ENCODE peak calls at places on chromosomes 16 and 17, in seven cellular contexts. H, N, O, Z, Q, L and A are unnamed samples.

GRCh38 chr17:81295678-81296381 is 723 bp upstream of the SLC38A10 start:
- DNase-seq in Q (peak), O (peak), Z (no peak), N (peak), H (peak), L (no peak), A (no peak)

GRCh38 chr16:12846592-12846991 is 42.9 kb upstream of the CPPED1 start:
- DNase-seq in Z (no peak), O (no peak), N (no peak), Q (no peak), H (no peak), L (no peak), A (no peak)

GRCh38 chr16:4358831-4359561 is 7.9 kb upstream of the PAM16 start:
- DNase-seq in Z (peak), O (peak), Q (no peak), H (peak), L (peak), N (peak), A (peak)

GRCh38 chr17:61816538-61816937 is 46.8 kb downstream of the BRIP1 start:
- DNase-seq in H (no peak), Q (no peak), Z (no peak), N (no peak), O (no peak), L (no peak), A (no peak)

GRCh38 chr17:7444682-7445010 is 215 bp upstream of the CHRNB1 start:
- DNase-seq in L (no peak), Q (no peak), O (no peak), Z (no peak), N (no peak), H (no peak), A (no peak)

GRCh38 chr16:55418586-55418985 is 60.4 kb upstream of the MMP2 start:
- DNase-seq in L (no peak), O (no peak), Q (no peak), N (no peak), Z (no peak), H (no peak), A (no peak)

GRCh38 chr16:86431540-86431939 is 78.8 kb upstream of the FOXF1 start:
- DNase-seq in H (no peak), Z (no peak), Q (no peak), N (no peak), O (no peak), L (no peak), A (no peak)

GRCh38 chr17:45087496-45087975 is 26.4 kb downstream of the NMT1 start:
- DNase-seq in Q (no peak), L (no peak), H (no peak), N (peak), Z (no peak), O (no peak), A (no peak)

GRCh38 chr17:44007346-44008204 is 3.2 kb downstream of the NAGS start:
- DNase-seq in H (peak), Q (no peak), O (no peak), Z (no peak), N (peak), L (no peak), A (peak)

GRCh38 chr17:3034578-3034920 is 28.9 kb downstream of the OR1D5 start:
- DNase-seq in Q (no peak), H (no peak), Z (no peak), N (no peak), L (peak), O (no peak), A (no peak)

GRCh38 chr17:44972953-44973352 is 4.8 kb upstream of the C1QL1 start:
- DNase-seq in L (no peak), O (no peak), Q (no peak), N (no peak), H (no peak), Z (no peak), A (no peak)

GRCh38 chr16:22141746-22142145 is 20.6 kb upstream of the SDR42E2 start:
- DNase-seq in Q (no peak), O (no peak), N (no peak), L (no peak), Z (no peak), H (peak), A (no peak)

GRCh38 chr17:13128676-13129075 is 110.8 kb upstream of the ELAC2 start:
- DNase-seq in Q (no peak), L (no peak), O (no peak), N (no peak), Z (no peak), H (no peak), A (no peak)

GRCh38 chr17:52158450-52159042 is at the start of gene CA10:
- DNase-seq in N (no peak), H (peak), Q (peak), O (no peak), L (no peak), Z (no peak), A (no peak)

GRCh38 chr17:31313982-31314787 is at the start of gene EVI2B:
- DNase-seq in O (no peak), Z (no peak), N (no peak), L (no peak), Q (no peak), H (no peak), A (no peak)

GRCh38 chr17:79519601-79520000 is 91.2 kb downstream of the RBFOX3 start:
- DNase-seq in Q (no peak), N (no peak), O (no peak), H (no peak), L (no peak), Z (no peak), A (no peak)

GRCh38 chr17:3890082-3890892 is 2.6 kb downstream of the CAMKK1 start:
- DNase-seq in H (peak), Q (no peak), N (peak), Z (peak), O (peak), L (peak), A (peak)

GRCh38 chr17:83079340-83079747 is at the start of gene METRNL:
- DNase-seq in L (peak), Q (no peak), H (peak), Z (peak), O (peak), N (peak), A (peak)

GRCh38 chr16:76946879-76947278 is 244.1 kb upstream of the MON1B start:
- DNase-seq in L (no peak), H (peak), O (no peak), Q (no peak), Z (no peak), N (no peak), A (no peak)

GRCh38 chr16:88549671-88550643 is 20.2 kb upstream of the ZC3H18 start:
- DNase-seq in H (peak), Q (no peak), N (no peak), O (no peak), Z (no peak), L (no peak), A (no peak)

GRCh38 chr17:4553669-4554068 is 1.5 kb downstream of the MYBBP1A start:
- DNase-seq in L (no peak), Q (no peak), Z (no peak), O (no peak), H (no peak), N (no peak), A (peak)

GRCh38 chr16:81558444-81559175 is 114.0 kb downstream of the CMIP start:
- DNase-seq in Q (no peak), H (no peak), O (peak), Z (no peak), N (peak), L (no peak), A (no peak)

GRCh38 chr16:83932304-83932703 is 20.7 kb upstream of the OSGIN1 start:
- DNase-seq in H (no peak), N (no peak), O (no peak), Q (no peak), L (no peak), Z (no peak), A (no peak)

GRCh38 chr17:79987890-79988162 is 47.8 kb downstream of the TBC1D16 start:
- DNase-seq in L (no peak), O (no peak), Q (no peak), Z (no peak), N (no peak), H (no peak), A (no peak)

GRCh38 chr16:83802135-83802534 is 5.6 kb upstream of the HSBP1 start:
- DNase-seq in N (no peak), L (no peak), Z (no peak), O (no peak), H (no peak), Q (no peak), A (no peak)

GRCh38 chr17:42135664-42136653 is 13.4 kb downstream of the HSPB9 start:
- DNase-seq in N (peak), Q (no peak), O (peak), H (no peak), Z (no peak), L (peak), A (peak)

GRCh38 chr17:14197582-14197981 is 39.1 kb downstream of the CDRT15 start:
- DNase-seq in L (no peak), Q (no peak), H (no peak), O (peak), N (peak), Z (no peak), A (no peak)

GRCh38 chr16:82715160-82715559 is 88.4 kb downstream of the CDH13 start:
- DNase-seq in N (no peak), H (no peak), Q (no peak), L (no peak), Z (no peak), O (no peak), A (no peak)

GRCh38 chr16:47676628-47677177 is 215.6 kb downstream of the PHKB start:
- DNase-seq in O (no peak), H (peak), Z (no peak), N (no peak), L (no peak), Q (no peak), A (no peak)

GRCh38 chr17:57084361-57084801 is 665 bp upstream of the AKAP1 start:
- DNase-seq in N (no peak), Z (no peak), O (no peak), L (no peak), Q (no peak), H (no peak), A (no peak)

GRCh38 chr17:80743181-80743771 is 198.6 kb downstream of the RPTOR start:
- DNase-seq in H (no peak), N (no peak), Z (no peak), O (no peak), L (no peak), Q (no peak), A (no peak)

GRCh38 chr16:79294568-79294967 is 306.0 kb downstream of the MAF start:
- DNase-seq in Z (no peak), H (no peak), N (no peak), Q (no peak), O (no peak), L (no peak), A (no peak)

DNA sequence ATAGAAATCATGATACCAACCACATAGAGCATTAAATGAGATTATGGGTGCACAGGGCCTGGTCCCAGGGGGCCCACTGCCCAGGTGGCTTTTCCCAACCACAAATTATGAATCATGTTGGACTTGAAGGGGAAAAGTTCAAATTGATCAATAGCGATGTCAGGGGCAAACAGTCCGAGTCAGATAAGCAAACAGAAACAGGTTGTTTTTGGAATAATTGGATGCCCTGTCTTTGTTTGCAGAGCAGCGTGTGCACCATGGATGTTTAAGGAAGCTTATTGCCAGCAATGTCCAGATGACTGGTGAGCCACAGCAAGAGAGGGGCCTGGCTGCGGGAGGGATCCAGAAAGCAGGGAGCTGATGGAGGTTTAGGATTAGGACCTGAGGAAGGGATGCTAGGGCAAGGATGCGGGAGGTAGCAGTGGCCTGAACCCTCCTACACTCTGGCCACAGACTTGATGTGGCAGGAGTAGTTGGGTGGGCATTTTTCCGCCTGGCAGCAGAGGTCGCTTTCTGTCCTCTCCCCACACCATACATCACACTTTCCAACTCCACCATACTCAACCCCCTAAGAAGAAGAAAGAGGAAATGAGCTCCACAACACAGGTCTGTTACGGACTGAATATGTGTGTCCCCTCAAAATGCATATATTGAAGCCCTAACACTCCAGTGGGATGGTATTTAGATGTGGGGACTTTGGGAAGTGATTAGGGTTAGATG is 266.4 kb upstream of the RPL38 start:
- DNase-seq in O (no peak), L (no peak), H (no peak), N (no peak), Q (no peak), Z (no peak), A (no peak)
- TF ChIP-seq EP300 in O (no peak), L (no peak), H (no peak), N (no peak), Q (no peak), Z (no peak), A (no peak)

GRCh38 chr17:67431210-67432015 is 54.3 kb downstream of the PITPNC1 start:
- DNase-seq in Q (no peak), L (no peak), H (no peak), Z (no peak), N (no peak), O (no peak), A (no peak)
- TF ChIP-seq EP300 in Q (no peak), L (no peak), H (peak), Z (no peak), N (no peak), O (no peak), A (no peak)

GRCh38 chr17:76645481-76645880 is 1.9 kb upstream of the ST6GALNAC1 start:
- DNase-seq in N (peak), H (no peak), Z (no peak), Q (no peak), O (peak), L (no peak), A (no peak)

GRCh38 chr17:76644995-76645394 is 1.4 kb upstream of the ST6GALNAC1 start:
- DNase-seq in N (peak), L (no peak), Z (no peak), O (peak), H (no peak), Q (no peak), A (peak)

GRCh38 chr17:76642032-76642561 is 1.5 kb downstream of the ST6GALNAC1 start:
- DNase-seq in O (no peak), L (no peak), N (no peak), Q (no peak), H (no peak), Z (no peak), A (no peak)

GRCh38 chr17:76642994-76643393 is 563 bp downstream of the ST6GALNAC1 start:
- DNase-seq in O (no peak), Q (no peak), N (no peak), L (no peak), H (no peak), Z (no peak), A (no peak)

DNA sequence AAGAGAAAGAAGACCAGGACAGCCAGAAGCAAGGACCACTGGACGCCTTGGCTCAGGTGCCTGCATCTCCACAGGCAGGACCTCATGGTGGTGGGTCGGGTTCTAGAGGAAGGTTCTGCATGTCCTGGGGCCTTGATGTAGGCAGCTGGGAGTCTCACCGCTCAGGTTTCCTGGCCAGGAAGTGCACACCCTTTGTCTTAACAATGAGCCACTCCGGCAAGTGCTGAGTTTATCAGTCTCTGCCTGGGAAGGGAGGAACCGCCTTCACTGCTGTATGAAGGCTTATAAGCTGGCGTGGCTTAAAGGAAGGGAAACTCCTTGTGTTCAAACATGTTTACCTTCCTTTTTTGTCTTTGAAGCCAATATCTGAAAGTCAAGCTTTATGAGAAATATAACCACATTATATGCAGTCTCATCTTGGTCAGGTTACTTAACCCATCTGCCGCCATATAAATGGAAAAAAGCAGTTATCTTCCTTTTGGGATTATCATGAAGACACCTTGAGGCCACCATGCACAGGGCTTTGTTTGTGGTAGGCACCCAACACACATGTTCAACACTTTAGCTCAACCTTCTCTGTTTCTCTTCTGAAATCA is at the start of gene ST6GALNAC1:
- DNase-seq in H (no peak), O (peak), L (no peak), Z (no peak), N (peak), Q (no peak), A (peak)
- TF ChIP-seq EP300 in H (no peak), O (no peak), L (no peak), Z (no peak), N (no peak), Q (no peak), A (no peak)

GRCh38 chr16:85227262-85227923 is 115.1 kb upstream of the CIBAR2 start:
- DNase-seq in H (no peak), Q (no peak), O (no peak), N (no peak), Z (no peak), L (no peak), A (peak)
- TF ChIP-seq EP300 in H (no peak), Q (no peak), O (no peak), N (no peak), Z (no peak), L (no peak), A (no peak)

GRCh38 chr17:29931253-29931932 is 1.4 kb upstream of the SSH2 start:
- DNase-seq in Z (peak), N (peak), L (peak), Q (no peak), O (peak), H (peak), A (peak)
- TF ChIP-seq EP300 in Z (no peak), N (no peak), L (no peak), Q (no peak), O (no peak), H (no peak), A (no peak)

GRCh38 chr16:2857451-2858244 is at the start of gene PRSS22:
- DNase-seq in Q (no peak), O (peak), L (no peak), N (peak), Z (no peak), H (peak), A (no peak)
- TF ChIP-seq EP300 in Q (no peak), O (no peak), L (no peak), N (no peak), Z (no peak), H (no peak), A (no peak)

GRCh38 chr16:67995423-67995822 is 3.9 kb downstream of the DPEP2 start:
- DNase-seq in H (no peak), Z (no peak), L (no peak), O (no peak), Q (no peak), N (no peak), A (no peak)
- TF ChIP-seq EP300 in H (no peak), Z (no peak), L (no peak), O (no peak), Q (no peak), N (no peak), A (no peak)

GRCh38 chr17:75589919-75590303 is 2.3 kb downstream of the MYO15B start:
- DNase-seq in O (no peak), Q (no peak), H (no peak), Z (no peak), L (peak), N (peak), A (peak)

GRCh38 chr17:75588546-75589016 is 981 bp downstream of the MYO15B start:
- DNase-seq in Z (no peak), H (no peak), Q (no peak), N (peak), L (no peak), O (peak), A (peak)

GRCh38 chr17:75587718-75588545 is at the start of gene MYO15B:
- DNase-seq in Q (no peak), Z (no peak), O (peak), H (no peak), L (peak), N (peak), A (peak)

GRCh38 chr17:75590314-75590761 is 2.7 kb downstream of the MYO15B start:
- DNase-seq in Z (no peak), O (no peak), Q (no peak), L (no peak), H (no peak), N (no peak), A (no peak)

DNA sequence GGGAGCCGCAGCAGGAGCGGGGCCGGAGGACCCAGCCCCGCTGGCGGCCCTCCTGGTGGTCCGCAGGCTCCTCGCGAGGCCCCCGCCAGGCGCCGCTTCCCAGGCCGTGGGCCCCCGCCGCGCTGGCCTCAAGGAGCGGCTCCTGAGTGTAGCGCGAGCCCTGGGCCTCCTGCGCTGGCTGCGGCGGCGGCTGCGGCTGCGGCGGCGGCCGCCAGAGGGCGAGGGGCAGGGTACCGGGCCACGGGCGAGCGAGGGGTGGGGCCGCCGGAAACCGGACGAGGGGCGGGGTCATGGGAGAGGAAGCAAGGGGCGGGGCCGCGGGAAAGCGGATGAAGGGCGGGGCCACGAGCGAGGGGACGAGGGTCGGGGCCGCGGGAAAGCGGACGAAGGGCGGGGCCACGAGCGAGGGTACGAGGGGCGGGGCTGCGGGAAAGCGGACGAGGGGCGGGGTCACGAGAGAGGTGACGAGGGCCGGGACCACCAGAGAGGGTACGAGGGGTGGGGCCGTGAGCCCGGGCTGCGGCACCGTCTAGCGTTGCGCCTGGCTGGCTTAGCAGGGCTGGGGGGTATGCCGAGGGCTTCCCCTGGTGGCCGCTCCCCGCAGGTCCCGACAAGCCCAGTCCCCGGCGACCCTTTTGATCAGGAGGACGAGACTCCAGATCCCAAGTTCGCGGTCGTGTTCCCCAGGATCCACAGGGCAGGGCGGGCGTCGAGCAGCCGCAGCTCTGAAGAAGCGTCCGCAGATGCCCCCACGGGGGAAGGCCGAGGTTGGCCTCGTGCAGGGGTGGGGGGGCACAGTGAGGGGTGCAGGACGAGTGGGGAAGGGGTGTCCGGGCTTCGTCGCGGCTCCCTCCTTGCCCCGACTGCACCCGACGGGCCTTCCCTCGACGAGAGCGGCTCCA is 1.7 kb downstream of the MYO15B start:
- DNase-seq in L (peak), N (peak), Q (peak), Z (peak), H (peak), O (peak), A (peak)
- TF ChIP-seq EP300 in L (no peak), N (no peak), Q (no peak), Z (no peak), H (peak), O (no peak), A (no peak)